ENCODE peak calls at places on chromosomes 7 and 10, in eight cellular contexts. P, K, U, G, Y, E, J and C are unnamed samples.
A peak's percentile ranks its signal among the peaks of the same experiment; 100 is the strongest.

GRCh38 chr10:60914676-60915075 is 29.3 kb downstream of the RHOBTB1 start:
- DNase-seq in J (no peak), K (no peak), U (peak; percentile 26), Y (peak; percentile 98), G (peak; percentile 43), E (peak; percentile 95), P (no peak), C (no peak)

GRCh38 chr7:34107306-34107705 is 202.0 kb downstream of the BMPER start:
- DNase-seq in K (no peak), Y (peak; percentile 21), E (peak; percentile 82), G (peak; percentile 43), U (no peak), J (no peak), P (no peak), C (no peak)

GRCh38 chr7:805261-805660 is 27.0 kb upstream of the SUN1 start:
- DNase-seq in U (no peak), G (peak; percentile 53), Y (peak; percentile 81), K (no peak), P (no peak), E (no peak), J (no peak), C (no peak)

GRCh38 chr7:26681819-26682418 is 182.5 kb downstream of the SKAP2 start:
- DNase-seq in G (no peak), J (no peak), K (no peak), E (peak; percentile 26), U (no peak), P (no peak), Y (peak; percentile 32), C (peak; percentile 32)

GRCh38 chr7:22759721-22760120 is 32.7 kb downstream of the IL6 start:
- DNase-seq in P (no peak), Y (no peak), U (no peak), J (no peak), E (no peak), G (no peak), K (no peak), C (no peak)

GRCh38 chr7:133853706-133854276 is 273.3 kb upstream of the LRGUK start:
- DNase-seq in U (peak; percentile 72), J (peak; percentile 26), P (peak; percentile 54), G (no peak), K (no peak), Y (peak; percentile 50), E (peak; percentile 76), C (no peak)

GRCh38 chr7:51006483-51007235 is 224.0 kb upstream of the GRB10 start:
- DNase-seq in Y (no peak), P (no peak), U (no peak), K (no peak), G (no peak), E (no peak), J (no peak), C (no peak)

GRCh38 chr10:110171032-110171431 is 36.4 kb upstream of the MXI1 start:
- DNase-seq in P (no peak), U (no peak), Y (no peak), G (no peak), E (no peak), K (no peak), J (no peak), C (no peak)

GRCh38 chr7:14988941-14989340 is 86.4 kb upstream of the DGKB start:
- DNase-seq in J (no peak), P (no peak), K (no peak), E (no peak), G (no peak), U (no peak), Y (no peak), C (no peak)

GRCh38 chr7:142870575-142871259 is 14.8 kb downstream of the TRPV6 start:
- DNase-seq in Y (no peak), G (peak; percentile 14), J (no peak), K (no peak), U (no peak), P (no peak), E (no peak), C (no peak)

GRCh38 chr10:121406823-121407545 is 191.3 kb downstream of the FGFR2 start:
- DNase-seq in G (no peak), J (no peak), U (peak; percentile 58), K (no peak), P (no peak), Y (no peak), E (no peak), C (no peak)

GRCh38 chr10:21740989-21741388 is 207.0 kb downstream of the MLLT10 start:
- DNase-seq in Y (no peak), J (no peak), U (no peak), K (no peak), E (no peak), P (no peak), G (no peak), C (peak; percentile 68)

GRCh38 chr10:22475857-22476600 is 130.7 kb downstream of the SPAG6 start:
- DNase-seq in E (no peak), J (peak; percentile 48), Y (no peak), G (peak; percentile 21), K (no peak), P (no peak), U (no peak), C (peak; percentile 9)

GRCh38 chr10:70145666-70146488 is 623 bp downstream of the TYSND1 start:
- DNase-seq in E (peak; percentile 57), J (peak; percentile 74), U (peak; percentile 39), K (peak; percentile 72), P (no peak), Y (peak; percentile 60), G (peak; percentile 68), C (peak; percentile 76)

GRCh38 chr7:31028417-31028988 is 23.6 kb upstream of the ADCYAP1R1 start:
- DNase-seq in E (no peak), J (no peak), G (no peak), U (no peak), K (no peak), P (no peak), Y (no peak), C (no peak)

GRCh38 chr10:82084904-82085303 is 209.9 kb downstream of the NRG3 start:
- DNase-seq in G (no peak), K (no peak), U (no peak), E (no peak), P (no peak), J (no peak), Y (no peak), C (no peak)

GRCh38 chr7:27172388-27172774 is 1.7 kb downstream of the HOXA10 start:
- DNase-seq in K (no peak), G (no peak), J (no peak), U (no peak), P (no peak), Y (peak; percentile 93), E (no peak), C (no peak)

GRCh38 chr10:77824893-77825292 is 101.7 kb downstream of the DLG5 start:
- DNase-seq in G (no peak), Y (no peak), K (no peak), E (no peak), U (no peak), P (no peak), J (no peak), C (no peak)

GRCh38 chr10:129438024-129438423 is 29.0 kb upstream of the MGMT start:
- DNase-seq in Y (no peak), G (peak; percentile 28), K (no peak), P (no peak), E (no peak), J (no peak), U (no peak), C (no peak)

GRCh38 chr7:75889826-75890225 is 11.0 kb downstream of the RHBDD2 start:
- DNase-seq in Y (peak; percentile 30), J (no peak), G (no peak), U (no peak), E (peak; percentile 55), P (no peak), K (no peak), C (no peak)
- H3K4me3 ChIP-seq in Y (no peak overlapping the region), J (no peak overlapping the region), G (no peak overlapping the region), U (no peak overlapping the region), E (no peak overlapping the region), P (no peak overlapping the region), K (no peak overlapping the region), C (no peak overlapping the region)

GRCh38 chr7:140060788-140061606 is 1.8 kb downstream of the PARP12 start:
- DNase-seq in E (peak; percentile 93), K (no peak), J (no peak), Y (peak; percentile 91), P (no peak), G (peak; percentile 72), U (no peak), C (no peak)
- H3K4me3 ChIP-seq in E (no peak overlapping the region), K (peak overlapping the region; percentile 85), J (no peak overlapping the region), Y (peak overlapping the region; percentile 74), P (no peak overlapping the region), G (peak overlapping the region; percentile 84), U (peak overlapping the region; percentile 91), C (peak overlapping the region; percentile 89)

GRCh38 chr10:101230185-101230917 is 1.1 kb upstream of the LBX1 start:
- DNase-seq in G (no peak), Y (no peak), E (no peak), P (no peak), U (no peak), J (no peak), K (no peak), C (no peak)

GRCh38 chr10:101231092-101231491 is 1.8 kb upstream of the LBX1 start:
- DNase-seq in E (no peak), G (no peak), Y (no peak), K (no peak), P (no peak), J (no peak), U (no peak), C (no peak)

GRCh38 chr10:101227765-101228681 is 1.2 kb downstream of the LBX1 start:
- DNase-seq in K (no peak), P (no peak), U (no peak), Y (no peak), J (no peak), E (no peak), G (no peak), C (no peak)

GRCh38 chr10:101228682-101229274 is 485 bp downstream of the LBX1 start:
- DNase-seq in G (no peak), E (no peak), Y (no peak), K (no peak), J (no peak), P (no peak), U (no peak), C (no peak)

GRCh38 chr10:101229275-101230184 is at the start of gene LBX1:
- DNase-seq in Y (no peak), K (no peak), U (no peak), G (no peak), J (no peak), P (no peak), E (no peak), C (no peak)
- H3K4me3 ChIP-seq in Y (no peak within 1 kb of the TSS), K (no peak within 1 kb of the TSS), U (peak within 1 kb of the TSS; percentile 61), G (peak within 1 kb of the TSS; percentile 23), J (no peak within 1 kb of the TSS), P (no peak within 1 kb of the TSS), E (no peak within 1 kb of the TSS), C (no peak within 1 kb of the TSS)

GRCh38 chr10:16520900-16521299 is 779 bp downstream of the C1QL3 start:
- DNase-seq in E (peak; percentile 33), Y (peak; percentile 11), U (no peak), G (no peak), P (no peak), K (no peak), J (no peak), C (no peak)

GRCh38 chr10:16521311-16522016 is at the start of gene C1QL3:
- DNase-seq in E (peak; percentile 36), U (no peak), P (no peak), J (no peak), Y (peak; percentile 23), G (no peak), K (no peak), C (no peak)

GRCh38 chr10:16518822-16519221 is 2.9 kb downstream of the C1QL3 start:
- DNase-seq in J (no peak), Y (no peak), G (no peak), U (no peak), K (no peak), P (no peak), E (no peak), C (no peak)

GRCh38 chr10:16519250-16519907 is 2.3 kb downstream of the C1QL3 start:
- DNase-seq in G (no peak), K (no peak), J (no peak), P (no peak), E (no peak), Y (no peak), U (no peak), C (no peak)

GRCh38 chr10:16519908-16520861 is 1.5 kb downstream of the C1QL3 start:
- DNase-seq in J (no peak), G (no peak), Y (no peak), P (no peak), K (no peak), E (no peak), U (no peak), C (no peak)
- H3K4me3 ChIP-seq in J (no peak overlapping the region), G (peak overlapping the region; percentile 56), Y (no peak overlapping the region), P (no peak overlapping the region), K (no peak overlapping the region), E (peak overlapping the region; percentile 49), U (peak overlapping the region; percentile 66), C (no peak overlapping the region)